ENCODE peak calls at places on chromosomes 11 and 22, in eight cellular contexts. N, R, D, G, O, E, C and M are unnamed samples.

GRCh38 chr22:41906822-41907221 is 8.1 kb downstream of the SHISA8 start:
- DNase-seq in N (no peak), R (peak; percentile 41), D (no peak), G (no peak), O (no peak), E (no peak), C (no peak), M (no peak)

GRCh38 chr11:9206496-9206895 is 58.7 kb downstream of the DENND5A start:
- DNase-seq in N (no peak), R (no peak), D (no peak), G (no peak), O (no peak), E (no peak), C (no peak), M (no peak)

GRCh38 chr11:115587718-115588342 is 83.6 kb upstream of the CADM1 start:
- DNase-seq in N (no peak), R (no peak), D (no peak), G (no peak), O (no peak), E (no peak), C (peak; percentile 25), M (no peak)

GRCh38 chr11:126163074-126163700 is 48.3 kb downstream of the RPUSD4 start:
- DNase-seq in N (no peak), R (peak; percentile 64), D (no peak), G (peak; percentile 68), O (peak; percentile 61), E (no peak), C (no peak), M (no peak)

GRCh38 chr11:115758011-115758410 is 253.8 kb upstream of the CADM1 start:
- DNase-seq in N (no peak), R (no peak), D (no peak), G (no peak), O (no peak), E (no peak), C (no peak), M (no peak)

GRCh38 chr11:34243620-34244493 is 114.0 kb downstream of the ABTB2 start:
- DNase-seq in N (no peak), R (peak; percentile 69), D (no peak), G (no peak), O (peak; percentile 93), E (no peak), C (peak; percentile 89), M (peak; percentile 85)

GRCh38 chr22:40036591-40037225 is 42.0 kb downstream of the FAM83F start:
- DNase-seq in N (peak; percentile 73), R (peak; percentile 89), D (no peak), G (peak; percentile 64), O (peak; percentile 59), E (peak; percentile 65), C (peak; percentile 73), M (peak; percentile 75)

GRCh38 chr11:127017482-127017881 is 16.9 kb upstream of the KIRREL3 start:
- DNase-seq in N (no peak), R (peak; percentile 77), D (no peak), G (no peak), O (peak; percentile 59), E (no peak), C (peak; percentile 50), M (no peak)

GRCh38 chr11:15867886-15868285 is 488.5 kb downstream of the SOX6 start:
- DNase-seq in N (no peak), R (no peak), D (no peak), G (no peak), O (no peak), E (no peak), C (no peak), M (no peak)

GRCh38 chr11:2580444-2581050 is 119.2 kb downstream of the KCNQ1OT1 start:
- DNase-seq in N (peak; percentile 63), R (peak; percentile 36), D (peak; percentile 66), G (no peak), O (no peak), E (peak; percentile 35), C (peak; percentile 30), M (no peak)

GRCh38 chr11:32987851-32988250 is 27.8 kb upstream of the DEPDC7 start:
- DNase-seq in N (no peak), R (no peak), D (no peak), G (no peak), O (no peak), E (no peak), C (no peak), M (no peak)

GRCh38 chr11:64564947-64565889 is 25.8 kb upstream of the SLC22A12 start:
- DNase-seq in N (no peak), R (peak; percentile 88), D (peak; percentile 64), G (peak; percentile 51), O (no peak), E (peak; percentile 34), C (peak; percentile 75), M (no peak)

GRCh38 chr11:65184146-65184545 is 2.4 kb downstream of the CAPN1 start:
- DNase-seq in N (no peak), R (peak; percentile 93), D (peak; percentile 81), G (no peak), O (no peak), E (no peak), C (no peak), M (no peak)

GRCh38 chr11:30429550-30429949 is 106.6 kb downstream of the ARL14EP start:
- DNase-seq in N (no peak), R (no peak), D (no peak), G (no peak), O (no peak), E (no peak), C (no peak), M (no peak)

GRCh38 chr22:43441216-43441615 is 29.4 kb downstream of the MPPED1 start:
- DNase-seq in N (no peak), R (peak; percentile 30), D (no peak), G (no peak), O (no peak), E (no peak), C (no peak), M (no peak)

GRCh38 chr11:83863272-83863671 is 577.1 kb upstream of the CCDC90B start:
- DNase-seq in N (no peak), R (no peak), D (no peak), G (no peak), O (no peak), E (no peak), C (no peak), M (no peak)

GRCh38 chr11:124725719-124726105 is 14.0 kb upstream of the NRGN start:
- DNase-seq in N (no peak), R (no peak), D (no peak), G (no peak), O (no peak), E (no peak), C (no peak), M (no peak)

DNA sequence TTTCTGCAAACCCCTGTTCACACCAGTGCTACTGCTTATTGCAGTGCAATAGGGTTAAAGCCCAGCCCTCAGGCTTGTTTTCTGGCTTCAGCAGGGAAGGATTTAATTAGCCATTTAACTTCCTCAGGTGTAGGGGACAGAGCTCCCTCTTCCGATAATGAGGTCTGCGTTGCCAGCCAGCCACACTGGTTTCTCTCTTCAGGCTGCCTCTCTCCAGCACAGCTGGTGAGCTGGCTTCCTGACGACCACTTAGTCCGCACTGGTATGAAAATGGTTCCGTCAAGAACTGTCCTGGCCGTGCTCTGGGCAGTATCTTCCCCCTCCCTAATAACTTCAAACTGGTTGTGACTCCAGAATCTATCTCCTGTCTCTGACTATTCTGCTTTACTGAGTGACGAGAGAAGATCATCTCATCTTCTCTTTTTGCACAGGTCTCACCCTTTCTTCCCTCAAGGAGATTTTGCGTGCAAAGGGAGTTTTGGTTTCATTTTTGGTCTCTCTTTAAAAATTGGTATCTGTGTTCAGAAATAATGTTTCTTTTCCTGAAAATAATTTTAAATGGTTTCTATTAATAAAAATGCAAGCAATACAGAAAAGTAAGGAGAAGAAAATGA is 49.2 kb downstream of the CNTN5 start:
- DNase-seq in N (no peak), R (peak; percentile 80), D (peak; percentile 32), G (peak; percentile 3), O (no peak), E (no peak), C (no peak), M (no peak)
- TF ChIP-seq CTCF in N (no peak), R (peak; percentile 46), D (no peak), G (peak; percentile 28), O (no peak), E (no peak), C (no peak), M (no peak)

GRCh38 chr11:79440451-79441158 is at the start of gene TENM4:
- DNase-seq in N (peak; percentile 84), R (peak; percentile 85), D (peak; percentile 83), G (no peak), O (peak; percentile 55), E (peak; percentile 60), C (no peak), M (peak; percentile 4)
- TF ChIP-seq CTCF in N (peak; percentile 24), R (peak; percentile 70), D (no peak), G (no peak), O (peak; percentile 85), E (peak; percentile 24), C (no peak), M (no peak)

DNA sequence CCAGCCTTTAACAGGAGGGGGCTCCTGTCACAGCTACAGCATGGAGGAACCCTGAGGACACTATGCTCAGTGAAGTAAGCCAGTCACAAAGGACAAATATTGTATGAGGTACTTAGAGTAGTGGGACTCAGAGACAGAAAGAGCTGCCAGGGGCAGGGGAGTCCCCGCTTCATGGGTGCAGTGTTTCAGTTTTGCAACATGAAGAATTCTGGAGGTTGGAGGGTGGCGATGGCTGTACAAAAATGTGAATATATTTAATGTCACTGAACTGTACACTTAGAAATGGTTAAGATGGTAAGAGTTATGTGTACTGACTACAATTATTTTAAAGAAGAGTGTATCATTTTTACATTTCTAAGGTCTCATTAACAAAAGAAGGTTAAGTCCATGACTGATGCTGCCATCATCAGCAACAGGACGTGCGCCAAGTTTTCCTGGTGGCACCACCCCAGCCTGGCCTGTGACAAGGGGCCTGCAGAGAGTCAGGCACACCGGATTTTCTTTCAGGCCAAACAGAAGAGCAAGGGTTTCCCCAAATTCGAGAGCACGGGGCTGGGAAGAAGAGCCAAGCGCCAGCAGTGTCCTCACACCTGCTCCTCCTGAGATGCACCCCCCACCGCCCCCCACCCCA is 22.1 kb downstream of the YPEL1 start:
- DNase-seq in N (no peak), R (no peak), D (no peak), G (no peak), O (no peak), E (no peak), C (no peak), M (no peak)
- TF ChIP-seq CTCF in N (no peak), R (no peak), D (no peak), G (no peak), O (peak; percentile 15), E (no peak), C (no peak), M (peak; percentile 59)

GRCh38 chr22:27723150-27723549 is 78.4 kb downstream of the MN1 start:
- DNase-seq in N (no peak), R (no peak), D (no peak), G (no peak), O (no peak), E (no peak), C (no peak), M (no peak)
- TF ChIP-seq CTCF in N (no peak), R (peak; percentile 37), D (no peak), G (no peak), O (no peak), E (no peak), C (no peak), M (no peak)

GRCh38 chr11:612201-612960 is 3.4 kb downstream of the IRF7 start:
- DNase-seq in N (no peak), R (peak; percentile 86), D (peak; percentile 77), G (peak; percentile 29), O (no peak), E (no peak), C (peak; percentile 68), M (peak; percentile 47)
- TF ChIP-seq CTCF in N (no peak), R (peak; percentile 67), D (no peak), G (peak; percentile 45), O (no peak), E (no peak), C (peak; percentile 51), M (peak; percentile 50)